ENCODE peak calls at places on chromosomes 4 and X, in nine cellular contexts. One of them, this sample, is unnamed.

GRCh38 chrX:39736219-39737211 is 361.2 kb downstream of the BCOR start:
- DNase-seq in activated T-cell treated with anti-CD3 and anti-CD28 coated beads, Interleukin-2, amount 50 U/mL, for 24 hours: no peak
- DNase-seq in AG08396: peak; percentile 67
- DNase-seq in NCI-H1417: no peak
- DNase-seq in upper lobe of left lung: peak; percentile 81
- DNase-seq in hypothalamus: peak; percentile 3
- DNase-seq in NCI-H345: no peak
- DNase-seq in MCF 10A: peak; percentile 93
- DNase-seq in AG08395: peak; percentile 82
- DNase-seq in this sample: no peak

GRCh38 chrX:39627257-39627656 is 470.5 kb downstream of the BCOR start:
- DNase-seq in upper lobe of left lung: no peak
- DNase-seq in AG08395: no peak
- DNase-seq in NCI-H345: peak; percentile 17
- DNase-seq in NCI-H1417: no peak
- DNase-seq in MCF 10A: no peak
- DNase-seq in AG08396: no peak
- DNase-seq in hypothalamus: no peak
- DNase-seq in activated T-cell treated with anti-CD3 and anti-CD28 coated beads, Interleukin-2, amount 50 U/mL, for 24 hours: no peak
- DNase-seq in this sample: no peak

GRCh38 chrX:117957128-117957527 is 159.5 kb downstream of the KLHL13 start:
- DNase-seq in upper lobe of left lung: no peak
- DNase-seq in AG08396: peak; percentile 4
- DNase-seq in hypothalamus: no peak
- DNase-seq in activated T-cell treated with anti-CD3 and anti-CD28 coated beads, Interleukin-2, amount 50 U/mL, for 24 hours: no peak
- DNase-seq in NCI-H1417: no peak
- DNase-seq in MCF 10A: peak; percentile 51
- DNase-seq in AG08395: no peak
- DNase-seq in NCI-H345: no peak
- DNase-seq in this sample: no peak

GRCh38 chrX:18410038-18410437 is 15.4 kb upstream of the CDKL5 start:
- DNase-seq in hypothalamus: peak; percentile 0
- DNase-seq in upper lobe of left lung: peak; percentile 21
- DNase-seq in MCF 10A: peak; percentile 55
- DNase-seq in NCI-H1417: no peak
- DNase-seq in AG08395: no peak
- DNase-seq in AG08396: no peak
- DNase-seq in NCI-H345: no peak
- DNase-seq in activated T-cell treated with anti-CD3 and anti-CD28 coated beads, Interleukin-2, amount 50 U/mL, for 24 hours: no peak
- DNase-seq in this sample: no peak

GRCh38 chr4:71212216-71212615 is 126.6 kb upstream of the SLC4A4 start:
- DNase-seq in NCI-H1417: no peak
- DNase-seq in upper lobe of left lung: no peak
- DNase-seq in NCI-H345: no peak
- DNase-seq in hypothalamus: no peak
- DNase-seq in AG08396: no peak
- DNase-seq in AG08395: no peak
- DNase-seq in activated T-cell treated with anti-CD3 and anti-CD28 coated beads, Interleukin-2, amount 50 U/mL, for 24 hours: no peak
- DNase-seq in MCF 10A: no peak
- DNase-seq in this sample: no peak

GRCh38 chr4:153156263-153156662 is 48.0 kb upstream of the TRIM2 start:
- DNase-seq in upper lobe of left lung: no peak
- DNase-seq in hypothalamus: no peak
- DNase-seq in MCF 10A: no peak
- DNase-seq in NCI-H345: no peak
- DNase-seq in NCI-H1417: no peak
- DNase-seq in AG08396: no peak
- DNase-seq in AG08395: no peak
- DNase-seq in activated T-cell treated with anti-CD3 and anti-CD28 coated beads, Interleukin-2, amount 50 U/mL, for 24 hours: peak; percentile 48
- DNase-seq in this sample: no peak

GRCh38 chr4:26864904-26865303 is 4.3 kb downstream of the STIM2 start:
- DNase-seq in NCI-H1417: no peak
- DNase-seq in AG08395: no peak
- DNase-seq in AG08396: no peak
- DNase-seq in activated T-cell treated with anti-CD3 and anti-CD28 coated beads, Interleukin-2, amount 50 U/mL, for 24 hours: no peak
- DNase-seq in NCI-H345: no peak
- DNase-seq in hypothalamus: no peak
- DNase-seq in MCF 10A: no peak
- DNase-seq in upper lobe of left lung: no peak
- DNase-seq in this sample: no peak

GRCh38 chr4:126906466-126906865 is 726.3 kb upstream of the INTU start:
- DNase-seq in MCF 10A: no peak
- DNase-seq in NCI-H1417: no peak
- DNase-seq in hypothalamus: no peak
- DNase-seq in NCI-H345: no peak
- DNase-seq in AG08396: no peak
- DNase-seq in upper lobe of left lung: no peak
- DNase-seq in AG08395: no peak
- DNase-seq in activated T-cell treated with anti-CD3 and anti-CD28 coated beads, Interleukin-2, amount 50 U/mL, for 24 hours: no peak
- DNase-seq in this sample: no peak

GRCh38 chr4:71214578-71214977 is 124.2 kb upstream of the SLC4A4 start:
- DNase-seq in AG08395: no peak
- DNase-seq in activated T-cell treated with anti-CD3 and anti-CD28 coated beads, Interleukin-2, amount 50 U/mL, for 24 hours: no peak
- DNase-seq in hypothalamus: no peak
- DNase-seq in AG08396: no peak
- DNase-seq in MCF 10A: no peak
- DNase-seq in NCI-H1417: no peak
- DNase-seq in upper lobe of left lung: no peak
- DNase-seq in NCI-H345: no peak
- DNase-seq in this sample: no peak

GRCh38 chr4:186934841-186935443 is 211.3 kb upstream of the FAT1 start:
- DNase-seq in NCI-H1417: no peak
- DNase-seq in MCF 10A: peak; percentile 43
- DNase-seq in AG08396: no peak
- DNase-seq in upper lobe of left lung: no peak
- DNase-seq in hypothalamus: no peak
- DNase-seq in NCI-H345: peak; percentile 13
- DNase-seq in AG08395: no peak
- DNase-seq in activated T-cell treated with anti-CD3 and anti-CD28 coated beads, Interleukin-2, amount 50 U/mL, for 24 hours: no peak
- DNase-seq in this sample: peak; percentile 60